ENCODE peak calls at places on chromosomes 6 and 20, in nine cellular contexts. W, F, O, N, T, Q, Y, G and A are unnamed samples.

GRCh38 chr6:79928478-79928998 is 18.8 kb downstream of the ELOVL4 start:
- DNase-seq in W (no peak), F (no peak), O (no peak), N (no peak), T (no peak), Q (no peak), Y (no peak), G (no peak), A (no peak)

GRCh38 chr6:26022166-26022510 is 59.5 kb downstream of the TRIM38 start:
- DNase-seq in W (peak; percentile 61), F (peak; percentile 86), O (no peak), N (peak; percentile 89), T (peak; percentile 74), Q (peak; percentile 38), Y (peak; percentile 90), G (peak; percentile 49), A (peak; percentile 88)

GRCh38 chr20:45268531-45268930 is 14.2 kb upstream of the SLPI start:
- DNase-seq in W (no peak), F (no peak), O (no peak), N (no peak), T (peak; percentile 1), Q (no peak), Y (no peak), G (no peak), A (no peak)

GRCh38 chr20:7272512-7272911 is 505.0 kb downstream of the BMP2 start:
- DNase-seq in W (no peak), F (peak; percentile 3), O (no peak), N (no peak), T (no peak), Q (no peak), Y (peak; percentile 58), G (no peak), A (peak; percentile 12)

GRCh38 chr6:132587462-132587861 is 2.1 kb downstream of the TAAR5 start:
- DNase-seq in W (no peak), F (no peak), O (no peak), N (no peak), T (no peak), Q (no peak), Y (no peak), G (no peak), A (no peak)

GRCh38 chr20:22575087-22575721 is 9.2 kb downstream of the FOXA2 start:
- DNase-seq in W (no peak), F (no peak), O (no peak), N (peak; percentile 1), T (no peak), Q (no peak), Y (peak; percentile 75), G (no peak), A (no peak)

GRCh38 chr6:113169484-113169883 is 687.7 kb upstream of the MARCKS start:
- DNase-seq in W (no peak), F (no peak), O (no peak), N (peak; percentile 57), T (no peak), Q (no peak), Y (no peak), G (no peak), A (no peak)

GRCh38 chr20:24651171-24651972 is 181.9 kb downstream of the SYNDIG1 start:
- DNase-seq in W (no peak), F (peak; percentile 76), O (no peak), N (peak; percentile 85), T (no peak), Q (no peak), Y (peak; percentile 44), G (no peak), A (no peak)

GRCh38 chr6:166236586-166236985 is 68.9 kb upstream of the TBXT start:
- DNase-seq in W (no peak), F (no peak), O (no peak), N (no peak), T (no peak), Q (no peak), Y (no peak), G (no peak), A (no peak)

GRCh38 chr6:166751051-166751595 is 124.1 kb upstream of the RPS6KA2 start:
- DNase-seq in W (no peak), F (no peak), O (no peak), N (no peak), T (no peak), Q (no peak), Y (peak; percentile 72), G (peak; percentile 64), A (no peak)

GRCh38 chr6:46052479-46052878 is 36.8 kb upstream of the CLIC5 start:
- DNase-seq in W (no peak), F (no peak), O (no peak), N (no peak), T (no peak), Q (no peak), Y (no peak), G (no peak), A (no peak)

GRCh38 chr20:47360489-47361267 is 4.2 kb upstream of the ZMYND8 start:
- DNase-seq in W (peak; percentile 97), F (peak; percentile 67), O (peak; percentile 96), N (peak; percentile 85), T (no peak), Q (no peak), Y (peak; percentile 91), G (peak; percentile 44), A (peak; percentile 39)

GRCh38 chr6:113894712-113895674 is 37.8 kb downstream of the MARCKS start:
- DNase-seq in W (no peak), F (no peak), O (no peak), N (no peak), T (no peak), Q (no peak), Y (no peak), G (no peak), A (no peak)

GRCh38 chr6:56890683-56891429 is 64.1 kb upstream of the BEND6 start:
- DNase-seq in W (no peak), F (peak; percentile 74), O (no peak), N (peak; percentile 94), T (no peak), Q (no peak), Y (peak; percentile 48), G (peak; percentile 74), A (peak; percentile 36)

GRCh38 chr6:35728663-35729348 is 8.0 kb upstream of the ARMC12 start:
- DNase-seq in W (peak; percentile 91), F (no peak), O (no peak), N (no peak), T (peak; percentile 57), Q (peak; percentile 33), Y (peak; percentile 12), G (no peak), A (no peak)

GRCh38 chr6:27295301-27296079 is 16.6 kb downstream of the POM121L2 start:
- DNase-seq in W (no peak), F (peak; percentile 61), O (no peak), N (peak; percentile 89), T (no peak), Q (no peak), Y (peak; percentile 95), G (no peak), A (peak; percentile 91)

GRCh38 chr6:15987569-15987968 is 141.3 kb upstream of the MYLIP start:
- DNase-seq in W (no peak), F (no peak), O (no peak), N (peak; percentile 25), T (no peak), Q (no peak), Y (peak; percentile 60), G (no peak), A (peak; percentile 78)

GRCh38 chr6:91042656-91043055 is 455.8 kb upstream of the MAP3K7 start:
- DNase-seq in W (no peak), F (no peak), O (no peak), N (no peak), T (no peak), Q (no peak), Y (no peak), G (no peak), A (no peak)

GRCh38 chr6:1971612-1972011 is 273.8 kb downstream of the GMDS start:
- DNase-seq in W (no peak), F (no peak), O (no peak), N (no peak), T (no peak), Q (no peak), Y (no peak), G (no peak), A (no peak)

GRCh38 chr6:4346659-4347333 is 211.4 kb upstream of the ECI2 start:
- DNase-seq in W (no peak), F (no peak), O (no peak), N (no peak), T (peak; percentile 13), Q (no peak), Y (peak; percentile 37), G (no peak), A (no peak)